ENCODE peak calls at places on chromosome 2, in four cellular contexts. One of them, this sample, is unnamed. For H3K4me1, the result is how much of the 10 kb centered on the place peaks cover.

GRCh38 chr2:40127890-40128548 is 323.9 kb downstream of the SLC8A1 start:
- DNase-seq in GM23248: peak
- DNase-seq in H1: no peak
- DNase-seq in neuronal stem cell: no peak
- DNase-seq in this sample: no peak

GRCh38 chr2:64987963-64988419 is 1.2 kb upstream of the SLC1A4 start:
- DNase-seq in GM23248: peak
- DNase-seq in H1: no peak
- DNase-seq in neuronal stem cell: no peak
- DNase-seq in this sample: no peak

GRCh38 chr2:210230518-210230917 is 5.3 kb upstream of the ACADL start:
- DNase-seq in GM23248: no peak
- DNase-seq in neuronal stem cell: no peak
- DNase-seq in H1: no peak
- DNase-seq in this sample: no peak

GRCh38 chr2:191686079-191686478 is 8.1 kb downstream of the NABP1 start:
- DNase-seq in H1: no peak
- DNase-seq in neuronal stem cell: no peak
- DNase-seq in GM23248: peak
- DNase-seq in this sample: no peak

GRCh38 chr2:169693344-169693743 is 861 bp downstream of the CFAP210 start:
- DNase-seq in neuronal stem cell: no peak
- DNase-seq in H1: no peak
- DNase-seq in GM23248: peak
- DNase-seq in this sample: no peak

GRCh38 chr2:54945401-54946219 is 104.6 kb downstream of the RTN4 start:
- DNase-seq in GM23248: peak
- DNase-seq in H1: no peak
- DNase-seq in neuronal stem cell: no peak
- DNase-seq in this sample: peak

GRCh38 chr2:98908909-98909308 is 27.1 kb downstream of the CRACDL start:
- DNase-seq in H1: peak
- DNase-seq in GM23248: peak
- DNase-seq in neuronal stem cell: no peak
- DNase-seq in this sample: no peak

GRCh38 chr2:217966399-217967068 is 36.3 kb downstream of the TNS1 start:
- DNase-seq in neuronal stem cell: no peak
- DNase-seq in GM23248: peak
- DNase-seq in H1: no peak
- DNase-seq in this sample: no peak

GRCh38 chr2:127624321-127625145 is 21.4 kb upstream of the GPR17 start:
- DNase-seq in neuronal stem cell: no peak
- DNase-seq in GM23248: no peak
- DNase-seq in H1: no peak
- DNase-seq in this sample: no peak

GRCh38 chr2:119126650-119127049 is 31.9 kb downstream of the C1QL2 start:
- DNase-seq in GM23248: peak
- DNase-seq in neuronal stem cell: peak
- DNase-seq in H1: peak
- DNase-seq in this sample: no peak

GRCh38 chr2:1707771-1708351 is 36.5 kb downstream of the PXDN start:
- DNase-seq in GM23248: peak
- DNase-seq in neuronal stem cell: peak
- DNase-seq in H1: no peak
- DNase-seq in this sample: peak

GRCh38 chr2:45823723-45824206 is 172.3 kb downstream of the PRKCE start:
- DNase-seq in neuronal stem cell: no peak
- DNase-seq in H1: no peak
- DNase-seq in GM23248: peak
- DNase-seq in this sample: no peak

GRCh38 chr2:121087117-121087516 is 197.9 kb downstream of the TFCP2L1 start:
- DNase-seq in GM23248: no peak
- DNase-seq in neuronal stem cell: no peak
- DNase-seq in H1: no peak
- DNase-seq in this sample: no peak

GRCh38 chr2:67650292-67651133 is 253.4 kb downstream of the ETAA1 start:
- DNase-seq in GM23248: peak
- DNase-seq in H1: peak
- DNase-seq in neuronal stem cell: peak
- DNase-seq in this sample: peak

GRCh38 chr2:60414731-60415130 is 138.7 kb downstream of the BCL11A start:
- DNase-seq in H1: no peak
- DNase-seq in neuronal stem cell: no peak
- DNase-seq in GM23248: peak
- DNase-seq in this sample: no peak

GRCh38 chr2:241612156-241613017 is 24.6 kb downstream of the THAP4 start:
- DNase-seq in H1: no peak
- DNase-seq in neuronal stem cell: no peak
- DNase-seq in GM23248: peak
- DNase-seq in this sample: no peak

GRCh38 chr2:95345415-95346235 is 48.5 kb downstream of the KCNIP3 start:
- DNase-seq in GM23248: peak
- DNase-seq in neuronal stem cell: peak
- DNase-seq in H1: peak
- DNase-seq in this sample: peak

GRCh38 chr2:1781291-1782080 is 37.2 kb upstream of the PXDN start:
- DNase-seq in GM23248: no peak
- DNase-seq in neuronal stem cell: no peak
- DNase-seq in H1: no peak
- DNase-seq in this sample: no peak

GRCh38 chr2:4539121-4539520 is 835.7 kb downstream of the DCDC2C start:
- DNase-seq in GM23248: no peak
- DNase-seq in neuronal stem cell: no peak
- DNase-seq in H1: no peak
- DNase-seq in this sample: no peak

GRCh38 chr2:42147641-42148274 is 21.4 kb upstream of the EML4 start:
- DNase-seq in neuronal stem cell: no peak
- DNase-seq in GM23248: peak
- DNase-seq in H1: no peak
- DNase-seq in this sample: no peak

GRCh38 chr2:98727758-98728718 is 2.9 kb downstream of the MGAT4A start:
- DNase-seq in GM23248: no peak
- DNase-seq in neuronal stem cell: no peak
- DNase-seq in H1: no peak
- DNase-seq in this sample: no peak

GRCh38 chr2:67616749-67617148 is 219.6 kb downstream of the ETAA1 start:
- DNase-seq in neuronal stem cell: no peak
- DNase-seq in GM23248: peak
- DNase-seq in H1: no peak
- DNase-seq in this sample: no peak

GRCh38 chr2:196177124-196177523 is 5.7 kb upstream of the STK17B start:
- DNase-seq in neuronal stem cell: no peak
- DNase-seq in GM23248: no peak
- DNase-seq in H1: no peak
- DNase-seq in this sample: no peak
- H3K4me1 ChIP-seq in neuronal stem cell: under half
- H3K4me1 ChIP-seq in GM23248: under half
- H3K4me1 ChIP-seq in H1: under half
- H3K4me1 ChIP-seq in this sample: under half

DNA sequence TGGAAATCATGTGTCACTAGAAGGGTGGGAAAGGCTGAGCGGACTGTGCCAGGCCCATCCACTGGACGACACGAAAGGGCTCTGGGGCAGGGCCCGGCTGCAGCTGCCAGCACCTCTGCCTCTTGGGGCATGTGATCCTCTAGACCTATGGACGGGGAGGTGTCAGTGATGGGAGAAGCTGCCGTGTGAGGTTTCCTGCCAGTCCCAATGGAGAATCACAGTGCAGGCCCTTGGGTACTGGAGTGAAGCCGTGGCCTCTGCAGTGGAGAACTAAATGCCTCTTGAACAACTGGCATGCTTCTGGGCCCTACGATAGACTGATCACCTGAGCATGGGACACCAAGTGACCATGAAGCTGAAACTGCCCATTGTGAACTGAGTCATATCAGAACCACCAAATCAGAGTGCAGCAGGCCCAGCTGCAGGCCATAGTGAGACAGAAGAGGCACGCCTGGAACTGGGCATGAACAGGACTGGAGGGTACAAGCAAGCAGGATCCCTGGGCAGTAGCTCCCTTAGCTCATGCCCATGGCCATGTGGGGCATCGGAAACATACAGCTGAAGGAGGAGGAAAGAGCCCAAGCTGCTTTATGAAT is 18.8 kb upstream of the RHOB start:
- DNase-seq in neuronal stem cell: no peak
- DNase-seq in GM23248: no peak
- DNase-seq in H1: no peak
- DNase-seq in this sample: no peak
- H2AFZ ChIP-seq in neuronal stem cell: no peak
- H2AFZ ChIP-seq in GM23248: no peak
- H2AFZ ChIP-seq in H1: no peak
- H2AFZ ChIP-seq in this sample: no peak

DNA sequence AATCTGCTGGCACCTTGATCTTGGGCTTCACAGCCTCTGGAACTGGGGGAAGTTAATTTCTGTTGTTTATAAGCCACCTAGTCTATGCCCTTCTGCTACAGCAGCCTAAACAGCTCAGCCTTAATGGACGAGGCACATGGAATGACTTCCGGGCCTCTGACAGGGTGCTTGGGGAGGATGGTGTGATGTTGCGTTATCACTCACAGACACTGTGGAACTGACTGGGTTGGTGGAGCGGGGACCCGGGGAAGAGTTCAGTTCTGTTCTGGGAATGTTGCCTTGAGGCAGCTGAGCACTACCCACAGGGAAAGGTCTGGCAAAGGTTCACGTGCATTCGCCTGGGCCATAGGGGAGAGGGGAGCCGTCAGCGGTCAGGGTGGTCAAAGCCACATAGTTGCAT is 36.1 kb downstream of the LRRFIP1 start:
- DNase-seq in neuronal stem cell: no peak
- DNase-seq in H1: no peak
- DNase-seq in GM23248: no peak
- DNase-seq in this sample: no peak
- H3K4me1 ChIP-seq in neuronal stem cell: under half
- H3K4me1 ChIP-seq in H1: under half
- H3K4me1 ChIP-seq in GM23248: under half
- H3K4me1 ChIP-seq in this sample: under half

GRCh38 chr2:19575618-19576017 is 217.2 kb upstream of the OSR1 start:
- DNase-seq in GM23248: peak
- DNase-seq in H1: no peak
- DNase-seq in neuronal stem cell: no peak
- DNase-seq in this sample: no peak

GRCh38 chr2:19573784-19574183 is 215.4 kb upstream of the OSR1 start:
- DNase-seq in GM23248: no peak
- DNase-seq in H1: no peak
- DNase-seq in neuronal stem cell: no peak
- DNase-seq in this sample: no peak

GRCh38 chr2:19574788-19575260 is 216.4 kb upstream of the OSR1 start:
- DNase-seq in neuronal stem cell: peak
- DNase-seq in H1: no peak
- DNase-seq in GM23248: peak
- DNase-seq in this sample: no peak

GRCh38 chr2:19577668-19578067 is 219.2 kb upstream of the OSR1 start:
- DNase-seq in H1: no peak
- DNase-seq in neuronal stem cell: no peak
- DNase-seq in GM23248: peak
- DNase-seq in this sample: peak

DNA sequence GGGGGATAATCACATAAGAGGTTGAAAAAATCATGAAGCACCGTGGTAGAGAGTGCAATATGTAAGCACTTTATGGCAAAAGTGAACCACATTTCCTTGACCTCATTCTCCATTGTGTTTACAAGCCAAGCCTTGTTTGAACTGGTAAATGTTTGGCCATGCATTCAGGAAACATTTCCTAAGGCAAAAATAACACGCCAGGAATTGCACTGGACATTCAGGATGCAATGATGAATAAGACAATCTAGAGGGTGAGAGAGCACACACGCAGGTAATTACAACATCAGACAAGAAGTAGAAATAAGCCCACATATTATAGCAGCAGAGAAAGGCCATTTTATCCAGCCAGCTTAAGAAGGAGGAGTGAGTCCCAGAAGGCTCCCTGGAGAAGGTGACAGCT is 218.0 kb upstream of the OSR1 start:
- DNase-seq in GM23248: no peak
- DNase-seq in H1: no peak
- DNase-seq in neuronal stem cell: no peak
- DNase-seq in this sample: peak
- H2AFZ ChIP-seq in GM23248: no peak
- H2AFZ ChIP-seq in H1: no peak
- H2AFZ ChIP-seq in neuronal stem cell: no peak
- H2AFZ ChIP-seq in this sample: no peak

GRCh38 chr2:230383453-230383852 is 32.5 kb upstream of the SP100 start:
- DNase-seq in neuronal stem cell: no peak
- DNase-seq in H1: no peak
- DNase-seq in GM23248: no peak
- DNase-seq in this sample: no peak
- H3K4me1 ChIP-seq in neuronal stem cell: under half
- H3K4me1 ChIP-seq in H1: under half
- H3K4me1 ChIP-seq in GM23248: under half
- H3K4me1 ChIP-seq in this sample: under half

GRCh38 chr2:70460333-70460732 is 93.3 kb downstream of the TGFA start:
- DNase-seq in H1: no peak
- DNase-seq in neuronal stem cell: no peak
- DNase-seq in GM23248: no peak
- DNase-seq in this sample: no peak

GRCh38 chr2:70456594-70457495 is 96.8 kb downstream of the TGFA start:
- DNase-seq in GM23248: no peak
- DNase-seq in neuronal stem cell: no peak
- DNase-seq in H1: no peak
- DNase-seq in this sample: no peak

GRCh38 chr2:70461981-70462876 is 91.4 kb downstream of the TGFA start:
- DNase-seq in H1: no peak
- DNase-seq in GM23248: no peak
- DNase-seq in neuronal stem cell: no peak
- DNase-seq in this sample: no peak

GRCh38 chr2:70461414-70461813 is 92.2 kb downstream of the TGFA start:
- DNase-seq in neuronal stem cell: no peak
- DNase-seq in H1: no peak
- DNase-seq in GM23248: no peak
- DNase-seq in this sample: no peak

DNA sequence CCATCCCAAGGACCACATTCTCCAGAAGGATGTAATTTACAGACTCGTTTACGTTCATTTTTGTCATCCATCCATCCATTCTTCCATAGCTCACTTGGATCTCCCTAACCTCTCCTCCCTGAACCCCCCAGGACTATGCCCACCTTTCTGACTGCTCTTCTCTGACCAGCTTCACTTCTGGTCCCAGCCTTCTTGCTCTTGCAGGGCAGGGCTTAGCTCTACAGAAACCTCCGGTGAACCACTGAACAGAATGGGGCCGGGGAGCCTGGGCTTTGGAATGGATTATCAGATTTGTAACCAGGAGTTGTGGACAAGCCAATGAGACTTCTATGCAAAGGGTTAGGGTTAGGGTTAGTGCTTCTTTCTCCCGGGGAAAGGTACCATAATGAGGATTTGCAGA is 95.0 kb downstream of the TGFA start:
- DNase-seq in GM23248: no peak
- DNase-seq in neuronal stem cell: no peak
- DNase-seq in H1: no peak
- DNase-seq in this sample: no peak
- H2AFZ ChIP-seq in GM23248: no peak
- H2AFZ ChIP-seq in neuronal stem cell: no peak
- H2AFZ ChIP-seq in H1: no peak
- H2AFZ ChIP-seq in this sample: no peak

GRCh38 chr2:216216951-216217903 is 108.1 kb downstream of the XRCC5 start:
- DNase-seq in GM23248: peak
- DNase-seq in neuronal stem cell: no peak
- DNase-seq in H1: no peak
- DNase-seq in this sample: peak
- H3K4me1 ChIP-seq in GM23248: under half
- H3K4me1 ChIP-seq in neuronal stem cell: under half
- H3K4me1 ChIP-seq in H1: under half
- H3K4me1 ChIP-seq in this sample: half or more

GRCh38 chr2:27736031-27736889 is 35.3 kb upstream of the MRPL33 start:
- DNase-seq in H1: no peak
- DNase-seq in GM23248: peak
- DNase-seq in neuronal stem cell: no peak
- DNase-seq in this sample: no peak
- H2AFZ ChIP-seq in H1: peak
- H2AFZ ChIP-seq in GM23248: peak
- H2AFZ ChIP-seq in neuronal stem cell: no peak
- H2AFZ ChIP-seq in this sample: peak